ENCODE peak calls at places on chromosomes 6 and 20, in ten cellular contexts. W is esophagus muscularis mucosa, X is upper lobe of left lung, M is prostate gland, T is Peyer's patch, G is K562, R is tibial nerve, O is endothelial cell of umbilical vein, C is suprapubic skin, E is A549. B is an unnamed sample.

GRCh38 chr6:25959890-25960531 is 2.6 kb upstream of the TRIM38 start:
- DNase-seq in T (no peak), X (no peak), W (peak; percentile 53), C (no peak), E (no peak), G (no peak), R (no peak), O (no peak), M (no peak), B (no peak)

GRCh38 chr6:155078331-155078745 is 83.2 kb downstream of the TIAM2 start:
- DNase-seq in M (no peak), C (no peak), R (peak; percentile 7), T (no peak), W (peak; percentile 89), E (no peak), O (no peak), G (no peak), X (no peak), B (no peak)

GRCh38 chr6:76441850-76442249 is 369.4 kb upstream of the IMPG1 start:
- DNase-seq in E (no peak), R (no peak), W (no peak), M (no peak), X (no peak), T (no peak), O (no peak), C (no peak), G (no peak), B (no peak)

GRCh38 chr6:31308050-31308844 is 36.4 kb upstream of the HLA-C start:
- DNase-seq in X (peak; percentile 91), R (no peak), C (no peak), E (peak; percentile 10), G (peak; percentile 80), T (peak; percentile 73), M (peak; percentile 76), O (no peak), W (no peak), B (no peak)

GRCh38 chr6:18656506-18656905 is 269.4 kb downstream of the RNF144B start:
- DNase-seq in W (no peak), T (no peak), E (no peak), O (no peak), C (no peak), X (peak; percentile 17), G (no peak), M (no peak), R (no peak), B (no peak)

GRCh38 chr20:19981091-19981490 is 36.1 kb upstream of the NAA20 start:
- DNase-seq in G (no peak), M (no peak), C (no peak), X (no peak), T (no peak), E (peak; percentile 29), O (peak; percentile 28), R (no peak), W (no peak), B (no peak)

GRCh38 chr20:38985603-38986170 is 23.5 kb downstream of the DHX35 start:
- DNase-seq in M (no peak), E (no peak), X (no peak), R (no peak), W (no peak), G (no peak), C (no peak), T (no peak), O (peak; percentile 38), B (no peak)

GRCh38 chr20:431012-431904 is 23.2 kb downstream of the RBCK1 start:
- DNase-seq in M (peak; percentile 82), W (no peak), T (peak; percentile 36), O (peak; percentile 76), C (no peak), E (peak; percentile 95), X (no peak), G (peak; percentile 41), R (peak; percentile 34), B (no peak)

GRCh38 chr6:87277123-87277522 is 45.3 kb upstream of the SMIM8 start:
- DNase-seq in T (no peak), X (no peak), W (no peak), M (no peak), E (peak; percentile 39), O (peak; percentile 23), G (no peak), R (no peak), C (no peak), B (no peak)

GRCh38 chr6:89353702-89354392 is 1.3 kb upstream of the UBE2J1 start:
- DNase-seq in O (no peak), W (no peak), M (no peak), E (no peak), X (no peak), C (no peak), G (no peak), T (no peak), R (no peak), B (no peak)

GRCh38 chr20:63639093-63639860 is 12.4 kb upstream of the GMEB2 start:
- DNase-seq in R (no peak), G (no peak), E (no peak), X (no peak), M (no peak), T (peak; percentile 92), O (no peak), C (no peak), W (no peak), B (no peak)

GRCh38 chr6:104186836-104187235 is 672.9 kb downstream of the HACE1 start:
- DNase-seq in C (no peak), G (no peak), W (no peak), M (no peak), E (no peak), X (no peak), R (no peak), O (no peak), T (no peak), B (no peak)

DNA sequence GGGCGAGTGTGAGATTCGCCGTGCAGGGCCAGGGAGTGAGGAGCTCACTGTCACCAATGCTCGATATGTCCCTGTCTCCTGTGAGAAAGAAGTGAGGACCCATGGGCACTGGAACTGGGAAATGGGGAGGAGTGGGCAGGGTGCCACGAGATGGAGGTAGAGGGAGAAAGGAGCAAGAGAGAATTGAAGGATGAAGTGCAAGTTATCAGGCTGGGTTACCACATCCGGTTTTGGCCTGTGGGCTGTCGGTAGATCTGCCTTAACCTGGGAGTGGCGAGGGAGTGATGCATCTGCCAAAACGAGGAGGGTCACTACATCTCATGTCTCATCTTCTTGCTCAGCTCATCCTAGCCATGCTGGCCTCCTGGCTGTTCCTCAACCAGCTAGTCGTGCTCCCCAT is 5.3 kb upstream of the PHF1 start:
- DNase-seq in X (no peak), C (no peak), G (no peak), E (no peak), W (no peak), T (no peak), M (no peak), R (no peak), O (no peak), B (no peak)
- TF ChIP-seq POLR2A in X (no peak), C (no peak), G (peak; percentile 58), E (no peak), W (no peak), T (no peak), M (no peak), R (no peak), O (no peak), B (no peak)

DNA sequence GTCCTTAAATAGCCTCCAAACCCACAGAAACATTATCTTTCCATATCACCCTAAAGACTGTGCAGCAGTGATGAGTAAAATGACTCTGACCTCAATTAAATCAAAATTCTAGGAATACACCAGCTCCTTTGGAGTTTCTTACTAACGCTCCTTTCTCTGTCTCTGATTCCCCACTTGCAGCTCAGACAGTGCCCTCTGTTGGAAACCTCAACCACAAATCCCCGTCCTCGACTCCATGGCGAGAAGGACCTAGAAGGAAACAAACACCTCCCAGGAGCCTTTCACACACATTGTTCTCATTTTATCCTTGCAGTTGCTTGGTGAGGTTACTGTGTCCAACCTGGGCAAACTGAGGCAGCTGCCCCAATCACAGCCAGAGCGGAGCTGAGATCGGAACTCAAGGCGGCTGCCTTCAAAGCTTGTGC is 17.7 kb upstream of the PARD6B start:
- DNase-seq in W (no peak), X (no peak), O (no peak), T (no peak), E (peak; percentile 56), R (peak; percentile 48), G (no peak), M (no peak), C (no peak), B (peak; percentile 62)
- TF ChIP-seq CTCF in W (peak; percentile 42), X (no peak), O (peak; percentile 18), T (no peak), E (peak; percentile 40), R (peak; percentile 18), G (peak; percentile 78), M (no peak), C (peak; percentile 16), B (no peak)

GRCh38 chr20:33659341-33660034 is 2.6 kb upstream of the C20orf144 start:
- DNase-seq in E (no peak), T (no peak), W (no peak), X (no peak), G (no peak), O (no peak), R (no peak), M (no peak), C (no peak), B (no peak)

GRCh38 chr20:33660035-33660684 is 2.0 kb upstream of the C20orf144 start:
- DNase-seq in W (no peak), T (no peak), G (no peak), E (no peak), X (no peak), M (no peak), R (no peak), C (no peak), O (no peak), B (no peak)

GRCh38 chr20:33662172-33662571 is at the start of gene C20orf144:
- DNase-seq in O (no peak), X (no peak), T (no peak), G (peak; percentile 13), E (no peak), C (no peak), M (no peak), R (no peak), W (no peak), B (no peak)

GRCh38 chr20:33658929-33659328 is 3.2 kb upstream of the C20orf144 start:
- DNase-seq in T (no peak), M (no peak), W (no peak), E (no peak), C (no peak), G (no peak), O (no peak), X (no peak), R (no peak), B (no peak)

GRCh38 chr20:33660685-33661058 is 1.5 kb upstream of the C20orf144 start:
- DNase-seq in X (no peak), M (no peak), C (no peak), W (no peak), T (no peak), G (no peak), O (no peak), E (no peak), R (no peak), B (no peak)
- TF ChIP-seq POLR2A in X (no peak), M (no peak), C (no peak), W (no peak), T (no peak), G (no peak), O (no peak), E (no peak), R (no peak), B (no peak)

DNA sequence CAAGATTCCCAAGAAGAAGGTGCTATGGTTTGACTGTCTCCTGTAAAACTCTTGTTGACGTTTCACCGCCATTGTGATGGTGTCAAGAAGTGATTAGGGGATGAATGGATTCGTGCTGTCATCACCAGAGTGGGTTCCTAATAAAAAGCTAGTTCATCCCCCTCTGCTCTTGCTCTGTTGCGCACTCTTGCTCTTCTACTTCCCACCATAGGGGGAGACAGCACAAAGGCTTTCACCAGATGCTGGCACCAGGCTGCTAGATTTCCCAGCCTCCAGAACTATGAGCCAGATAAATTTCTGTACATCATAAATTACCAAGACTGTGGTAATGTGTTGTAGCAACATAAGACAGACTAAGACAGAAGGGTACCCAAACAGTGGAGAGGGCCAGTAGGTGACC is 21.6 kb upstream of the CCDC28A start:
- DNase-seq in R (no peak), E (no peak), M (no peak), G (no peak), C (no peak), T (no peak), O (no peak), X (no peak), W (no peak), B (no peak)
- TF ChIP-seq CTCF in R (no peak), E (no peak), M (no peak), G (no peak), C (no peak), T (no peak), O (peak; percentile 12), X (no peak), W (no peak), B (no peak)

B was measured in lower leg skin.